ENCODE peak calls at places on chromosomes 12 and 14, in seven cellular contexts. One of them, this sample, is unnamed. For H3K4me1, the result is how much of the 10 kb centered on the place peaks cover.

GRCh38 chr14:96461950-96462798 is 40.0 kb upstream of the PAPOLA start:
- DNase-seq in fibroblast of lung: no peak
- DNase-seq in GM23338: peak
- DNase-seq in thoracic aorta: no peak
- DNase-seq in breast epithelium: no peak
- DNase-seq in adipocyte: no peak
- DNase-seq in CD8-positive, alpha-beta memory T cell: peak
- DNase-seq in this sample: no peak

GRCh38 chr12:94046626-94047410 is 101.6 kb upstream of the PLXNC1 start:
- DNase-seq in fibroblast of lung: no peak
- DNase-seq in GM23338: no peak
- DNase-seq in thoracic aorta: no peak
- DNase-seq in breast epithelium: peak
- DNase-seq in adipocyte: no peak
- DNase-seq in CD8-positive, alpha-beta memory T cell: no peak
- DNase-seq in this sample: no peak

GRCh38 chr14:80344208-80344607 is 132.9 kb upstream of the DIO2 start:
- DNase-seq in fibroblast of lung: no peak
- DNase-seq in GM23338: no peak
- DNase-seq in thoracic aorta: no peak
- DNase-seq in breast epithelium: no peak
- DNase-seq in adipocyte: no peak
- DNase-seq in CD8-positive, alpha-beta memory T cell: no peak
- DNase-seq in this sample: no peak

GRCh38 chr12:76259071-76259470 is 89.1 kb downstream of the BBS10 start:
- DNase-seq in fibroblast of lung: peak
- DNase-seq in GM23338: no peak
- DNase-seq in thoracic aorta: no peak
- DNase-seq in breast epithelium: no peak
- DNase-seq in adipocyte: peak
- DNase-seq in CD8-positive, alpha-beta memory T cell: no peak
- DNase-seq in this sample: no peak

GRCh38 chr12:49635656-49636055 is 12.3 kb downstream of the PRPF40B start:
- DNase-seq in fibroblast of lung: no peak
- DNase-seq in GM23338: no peak
- DNase-seq in thoracic aorta: no peak
- DNase-seq in breast epithelium: no peak
- DNase-seq in adipocyte: no peak
- DNase-seq in CD8-positive, alpha-beta memory T cell: no peak
- DNase-seq in this sample: no peak

GRCh38 chr12:3200779-3201738 is 123.9 kb downstream of the TSPAN9 start:
- DNase-seq in fibroblast of lung: peak
- DNase-seq in GM23338: no peak
- DNase-seq in thoracic aorta: no peak
- DNase-seq in breast epithelium: no peak
- DNase-seq in adipocyte: peak
- DNase-seq in CD8-positive, alpha-beta memory T cell: no peak
- DNase-seq in this sample: no peak

GRCh38 chr12:62190921-62191746 is 69.1 kb upstream of the USP15 start:
- DNase-seq in fibroblast of lung: no peak
- DNase-seq in GM23338: peak
- DNase-seq in thoracic aorta: no peak
- DNase-seq in breast epithelium: no peak
- DNase-seq in adipocyte: peak
- DNase-seq in CD8-positive, alpha-beta memory T cell: peak
- DNase-seq in this sample: peak

GRCh38 chr14:78697341-78697740 is 527.2 kb downstream of the NRXN3 start:
- DNase-seq in fibroblast of lung: peak
- DNase-seq in GM23338: peak
- DNase-seq in thoracic aorta: no peak
- DNase-seq in breast epithelium: no peak
- DNase-seq in adipocyte: peak
- DNase-seq in CD8-positive, alpha-beta memory T cell: no peak
- DNase-seq in this sample: no peak

GRCh38 chr12:76144253-76144564 is 59.7 kb upstream of the NAP1L1 start:
- DNase-seq in fibroblast of lung: peak
- DNase-seq in GM23338: no peak
- DNase-seq in thoracic aorta: no peak
- DNase-seq in breast epithelium: no peak
- DNase-seq in adipocyte: peak
- DNase-seq in CD8-positive, alpha-beta memory T cell: peak
- DNase-seq in this sample: no peak

GRCh38 chr12:31393004-31393550 is 67.1 kb upstream of the SINHCAF start:
- DNase-seq in fibroblast of lung: no peak
- DNase-seq in GM23338: no peak
- DNase-seq in thoracic aorta: no peak
- DNase-seq in breast epithelium: no peak
- DNase-seq in adipocyte: no peak
- DNase-seq in CD8-positive, alpha-beta memory T cell: no peak
- DNase-seq in this sample: no peak

GRCh38 chr12:54025507-54026393 is 2.5 kb upstream of the HOXC6 start:
- DNase-seq in fibroblast of lung: no peak
- DNase-seq in GM23338: peak
- DNase-seq in thoracic aorta: no peak
- DNase-seq in breast epithelium: no peak
- DNase-seq in adipocyte: no peak
- DNase-seq in CD8-positive, alpha-beta memory T cell: no peak
- DNase-seq in this sample: no peak

GRCh38 chr14:98714604-98715003 is 557.4 kb downstream of the BCL11B start:
- DNase-seq in fibroblast of lung: no peak
- DNase-seq in GM23338: no peak
- DNase-seq in thoracic aorta: no peak
- DNase-seq in breast epithelium: no peak
- DNase-seq in adipocyte: no peak
- DNase-seq in CD8-positive, alpha-beta memory T cell: no peak
- DNase-seq in this sample: no peak

GRCh38 chr12:11716794-11717532 is 67.5 kb downstream of the ETV6 start:
- DNase-seq in fibroblast of lung: peak
- DNase-seq in GM23338: no peak
- DNase-seq in thoracic aorta: no peak
- DNase-seq in breast epithelium: no peak
- DNase-seq in adipocyte: no peak
- DNase-seq in CD8-positive, alpha-beta memory T cell: no peak
- DNase-seq in this sample: no peak

GRCh38 chr14:37597538-37598084 is 2.2 kb downstream of the TTC6 start:
- DNase-seq in fibroblast of lung: no peak
- DNase-seq in GM23338: peak
- DNase-seq in thoracic aorta: no peak
- DNase-seq in breast epithelium: no peak
- DNase-seq in adipocyte: peak
- DNase-seq in CD8-positive, alpha-beta memory T cell: no peak
- DNase-seq in this sample: no peak

DNA sequence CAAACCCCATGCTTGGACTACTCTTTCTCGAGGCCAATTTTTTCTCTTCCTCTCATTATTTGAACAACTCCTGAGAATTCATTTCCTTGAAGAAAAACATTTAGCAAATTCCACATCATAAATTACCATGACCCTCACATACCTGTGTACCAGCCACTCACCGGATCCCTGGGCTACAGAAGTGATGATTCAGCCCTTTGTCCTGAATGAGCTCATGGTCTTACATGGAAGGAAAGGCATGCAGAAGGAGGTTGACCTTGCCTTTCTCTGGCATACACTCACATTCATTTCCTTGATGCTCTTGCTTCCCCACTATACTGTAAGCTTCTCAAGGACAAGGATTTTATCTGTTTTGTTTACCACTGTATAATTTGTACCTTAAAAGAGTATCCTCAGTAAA is 191.5 kb downstream of the SLC5A8 start:
- DNase-seq in fibroblast of lung: peak
- DNase-seq in GM23338: peak
- DNase-seq in thoracic aorta: no peak
- DNase-seq in breast epithelium: no peak
- DNase-seq in adipocyte: peak
- DNase-seq in CD8-positive, alpha-beta memory T cell: no peak
- DNase-seq in this sample: no peak
- H3K4me1 ChIP-seq in fibroblast of lung: under half
- H3K4me1 ChIP-seq in GM23338: under half
- H3K4me1 ChIP-seq in thoracic aorta: under half
- H3K4me1 ChIP-seq in breast epithelium: under half
- H3K4me1 ChIP-seq in adipocyte: under half
- H3K4me1 ChIP-seq in CD8-positive, alpha-beta memory T cell: under half
- H3K4me1 ChIP-seq in this sample: under half

GRCh38 chr14:65835501-65835900 is 423.0 kb downstream of the FUT8 start:
- DNase-seq in fibroblast of lung: no peak
- DNase-seq in GM23338: no peak
- DNase-seq in thoracic aorta: no peak
- DNase-seq in breast epithelium: no peak
- DNase-seq in adipocyte: no peak
- DNase-seq in CD8-positive, alpha-beta memory T cell: no peak
- DNase-seq in this sample: no peak

GRCh38 chr14:65838565-65838964 is 426.0 kb downstream of the FUT8 start:
- DNase-seq in fibroblast of lung: no peak
- DNase-seq in GM23338: no peak
- DNase-seq in thoracic aorta: no peak
- DNase-seq in breast epithelium: no peak
- DNase-seq in adipocyte: no peak
- DNase-seq in CD8-positive, alpha-beta memory T cell: no peak
- DNase-seq in this sample: no peak

GRCh38 chr14:65846469-65846868 is 433.9 kb downstream of the FUT8 start:
- DNase-seq in fibroblast of lung: no peak
- DNase-seq in GM23338: peak
- DNase-seq in thoracic aorta: no peak
- DNase-seq in breast epithelium: no peak
- DNase-seq in adipocyte: no peak
- DNase-seq in CD8-positive, alpha-beta memory T cell: peak
- DNase-seq in this sample: peak

GRCh38 chr14:65840118-65840751 is 427.7 kb downstream of the FUT8 start:
- DNase-seq in fibroblast of lung: no peak
- DNase-seq in GM23338: no peak
- DNase-seq in thoracic aorta: no peak
- DNase-seq in breast epithelium: no peak
- DNase-seq in adipocyte: no peak
- DNase-seq in CD8-positive, alpha-beta memory T cell: no peak
- DNase-seq in this sample: no peak

GRCh38 chr14:65840786-65841185 is 428.3 kb downstream of the FUT8 start:
- DNase-seq in fibroblast of lung: peak
- DNase-seq in GM23338: no peak
- DNase-seq in thoracic aorta: no peak
- DNase-seq in breast epithelium: no peak
- DNase-seq in adipocyte: peak
- DNase-seq in CD8-positive, alpha-beta memory T cell: no peak
- DNase-seq in this sample: no peak
- H3K4me1 ChIP-seq in fibroblast of lung: under half
- H3K4me1 ChIP-seq in GM23338: under half
- H3K4me1 ChIP-seq in thoracic aorta: under half
- H3K4me1 ChIP-seq in breast epithelium: under half
- H3K4me1 ChIP-seq in adipocyte: under half
- H3K4me1 ChIP-seq in CD8-positive, alpha-beta memory T cell: half or more
- H3K4me1 ChIP-seq in this sample: under half

GRCh38 chr14:68538641-68539040 is 254.2 kb downstream of the ZFP36L1 start:
- DNase-seq in fibroblast of lung: no peak
- DNase-seq in GM23338: no peak
- DNase-seq in thoracic aorta: no peak
- DNase-seq in breast epithelium: no peak
- DNase-seq in adipocyte: no peak
- DNase-seq in CD8-positive, alpha-beta memory T cell: no peak
- DNase-seq in this sample: no peak
- H3K4me1 ChIP-seq in fibroblast of lung: under half
- H3K4me1 ChIP-seq in GM23338: under half
- H3K4me1 ChIP-seq in thoracic aorta: under half
- H3K4me1 ChIP-seq in breast epithelium: under half
- H3K4me1 ChIP-seq in adipocyte: under half
- H3K4me1 ChIP-seq in CD8-positive, alpha-beta memory T cell: under half
- H3K4me1 ChIP-seq in this sample: under half

DNA sequence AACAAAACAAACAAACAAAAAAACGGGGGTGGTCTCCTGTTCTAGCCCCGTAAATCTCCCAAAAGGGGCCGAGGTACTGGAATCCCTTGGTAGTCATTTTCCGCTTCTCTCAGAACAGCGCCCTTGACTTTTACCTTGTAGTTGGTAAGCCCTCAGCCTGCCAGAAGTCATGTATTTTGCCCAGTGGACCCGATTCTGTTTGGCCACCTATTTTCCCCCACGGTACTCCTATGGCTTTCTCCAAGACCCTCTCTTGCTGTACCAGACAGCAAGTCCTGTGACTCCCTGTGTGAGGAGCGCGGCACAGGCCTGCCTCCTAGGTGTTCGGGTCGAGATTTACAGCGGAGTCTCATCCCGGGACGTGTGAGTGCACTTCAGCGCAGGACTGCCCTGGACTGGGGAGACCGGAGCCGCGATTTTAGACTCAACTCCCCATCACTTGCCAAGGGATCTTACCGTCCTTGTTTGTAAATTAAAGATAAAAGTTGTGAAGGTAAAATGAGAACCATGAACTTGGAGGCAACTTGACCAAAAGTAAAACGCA is 1.1 kb upstream of the MBD6 start:
- DNase-seq in fibroblast of lung: peak
- DNase-seq in GM23338: peak
- DNase-seq in thoracic aorta: no peak
- DNase-seq in breast epithelium: peak
- DNase-seq in adipocyte: no peak
- DNase-seq in CD8-positive, alpha-beta memory T cell: no peak
- DNase-seq in this sample: no peak
- H3K4me1 ChIP-seq in fibroblast of lung: under half
- H3K4me1 ChIP-seq in GM23338: under half
- H3K4me1 ChIP-seq in thoracic aorta: under half
- H3K4me1 ChIP-seq in breast epithelium: under half
- H3K4me1 ChIP-seq in adipocyte: half or more
- H3K4me1 ChIP-seq in CD8-positive, alpha-beta memory T cell: half or more
- H3K4me1 ChIP-seq in this sample: half or more

GRCh38 chr12:29552994-29553748 is 55.7 kb upstream of the OVCH1 start:
- DNase-seq in fibroblast of lung: no peak
- DNase-seq in GM23338: no peak
- DNase-seq in thoracic aorta: no peak
- DNase-seq in breast epithelium: no peak
- DNase-seq in adipocyte: no peak
- DNase-seq in CD8-positive, alpha-beta memory T cell: no peak
- DNase-seq in this sample: no peak
- H3K4me1 ChIP-seq in fibroblast of lung: under half
- H3K4me1 ChIP-seq in GM23338: under half
- H3K4me1 ChIP-seq in thoracic aorta: under half
- H3K4me1 ChIP-seq in breast epithelium: under half
- H3K4me1 ChIP-seq in adipocyte: under half
- H3K4me1 ChIP-seq in CD8-positive, alpha-beta memory T cell: under half
- H3K4me1 ChIP-seq in this sample: under half